ENCODE peak calls at places on chromosomes 3 and 15, in four cellular contexts. One of them, this sample, is unnamed.

GRCh38 chr3:34571714-34572113 is 773.3 kb downstream of the PDCD6IP start:
- DNase-seq in HFF-Myc: no peak
- DNase-seq in cardiac muscle cell: no peak
- DNase-seq in GM12865: no peak
- DNase-seq in this sample: no peak

GRCh38 chr3:45187597-45188210 is 38.4 kb downstream of the TMEM158 start:
- DNase-seq in cardiac muscle cell: no peak
- DNase-seq in GM12865: peak
- DNase-seq in HFF-Myc: no peak
- DNase-seq in this sample: no peak

GRCh38 chr15:66783327-66784124 is 81.5 kb downstream of the SMAD6 start:
- DNase-seq in cardiac muscle cell: no peak
- DNase-seq in HFF-Myc: no peak
- DNase-seq in GM12865: no peak
- DNase-seq in this sample: no peak

GRCh38 chr3:125351814-125352456 is 23.2 kb downstream of the ZNF148 start:
- DNase-seq in HFF-Myc: no peak
- DNase-seq in cardiac muscle cell: no peak
- DNase-seq in GM12865: peak
- DNase-seq in this sample: no peak

GRCh38 chr3:177263615-177264365 is 66.5 kb upstream of the TBL1XR1 start:
- DNase-seq in cardiac muscle cell: no peak
- DNase-seq in GM12865: no peak
- DNase-seq in HFF-Myc: no peak
- DNase-seq in this sample: no peak

GRCh38 chr15:41853191-41853590 is 14.5 kb downstream of the PLA2G4B start:
- DNase-seq in GM12865: no peak
- DNase-seq in HFF-Myc: no peak
- DNase-seq in cardiac muscle cell: no peak
- DNase-seq in this sample: no peak

GRCh38 chr3:50610181-50610971 is 1.2 kb downstream of the CISH start:
- DNase-seq in HFF-Myc: no peak
- DNase-seq in GM12865: no peak
- DNase-seq in cardiac muscle cell: no peak
- DNase-seq in this sample: no peak

GRCh38 chr15:92164327-92165000 is 229.2 kb upstream of the ST8SIA2 start:
- DNase-seq in HFF-Myc: no peak
- DNase-seq in GM12865: no peak
- DNase-seq in cardiac muscle cell: no peak
- DNase-seq in this sample: peak

GRCh38 chr15:88139936-88140335 is 116.6 kb downstream of the NTRK3 start:
- DNase-seq in GM12865: no peak
- DNase-seq in HFF-Myc: no peak
- DNase-seq in cardiac muscle cell: no peak
- DNase-seq in this sample: no peak

GRCh38 chr3:88912294-88913014 is 195.0 kb upstream of the EPHA3 start:
- DNase-seq in cardiac muscle cell: peak
- DNase-seq in HFF-Myc: no peak
- DNase-seq in GM12865: no peak
- DNase-seq in this sample: no peak

GRCh38 chr3:138114988-138115971 is at the start of gene DZIP1L:
- DNase-seq in GM12865: peak
- DNase-seq in cardiac muscle cell: peak
- DNase-seq in HFF-Myc: no peak
- DNase-seq in this sample: peak

GRCh38 chr3:46594723-46595122 is 17.6 kb upstream of the FAM240A start:
- DNase-seq in GM12865: no peak
- DNase-seq in HFF-Myc: no peak
- DNase-seq in cardiac muscle cell: no peak
- DNase-seq in this sample: no peak

GRCh38 chr15:74635228-74635627 is 19.6 kb downstream of the CLK3 start:
- DNase-seq in HFF-Myc: no peak
- DNase-seq in cardiac muscle cell: peak
- DNase-seq in GM12865: peak
- DNase-seq in this sample: no peak

DNA sequence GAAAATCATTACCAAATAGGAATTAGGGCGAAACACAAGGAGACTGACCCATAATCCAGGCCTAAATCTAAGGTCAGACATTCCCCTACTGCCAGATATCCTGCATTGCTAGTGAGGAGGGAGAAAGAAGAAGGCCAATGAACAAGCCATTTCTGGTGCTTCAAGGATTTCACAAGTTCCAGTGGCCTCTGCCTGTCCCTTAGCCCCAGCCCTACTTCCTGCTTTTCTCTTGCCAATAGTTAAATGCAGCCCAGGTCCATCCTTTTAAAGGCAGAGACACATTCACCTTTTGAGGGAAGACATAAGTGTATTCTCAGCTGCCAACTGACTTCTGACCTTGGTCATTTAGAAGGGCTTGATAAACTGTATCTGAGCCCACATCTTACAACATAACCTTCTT is 135.8 kb downstream of the ZNF621 start:
- DNase-seq in cardiac muscle cell: no peak
- DNase-seq in GM12865: no peak
- DNase-seq in HFF-Myc: no peak
- DNase-seq in this sample: no peak
- TF ChIP-seq CTCF in cardiac muscle cell: no peak
- TF ChIP-seq CTCF in GM12865: no peak
- TF ChIP-seq CTCF in HFF-Myc: no peak
- TF ChIP-seq CTCF in this sample: no peak

GRCh38 chr3:70919091-70919490 is 606.7 kb upstream of the MDFIC2 start:
- DNase-seq in HFF-Myc: no peak
- DNase-seq in GM12865: no peak
- DNase-seq in cardiac muscle cell: no peak
- DNase-seq in this sample: no peak
- H3K4me3 ChIP-seq in HFF-Myc: no peak
- H3K4me3 ChIP-seq in GM12865: no peak
- H3K4me3 ChIP-seq in cardiac muscle cell: no peak
- H3K4me3 ChIP-seq in this sample: no peak

GRCh38 chr15:34607832-34608231 is 24.4 kb upstream of the GOLGA8B start:
- DNase-seq in GM12865: no peak
- DNase-seq in HFF-Myc: no peak
- DNase-seq in cardiac muscle cell: no peak
- DNase-seq in this sample: no peak

GRCh38 chr15:34609102-34609501 is 25.7 kb upstream of the GOLGA8B start:
- DNase-seq in HFF-Myc: no peak
- DNase-seq in GM12865: no peak
- DNase-seq in cardiac muscle cell: no peak
- DNase-seq in this sample: no peak

GRCh38 chr15:34608517-34608916 is 25.1 kb upstream of the GOLGA8B start:
- DNase-seq in GM12865: no peak
- DNase-seq in cardiac muscle cell: no peak
- DNase-seq in HFF-Myc: no peak
- DNase-seq in this sample: no peak

GRCh38 chr15:34609658-34610057 is 26.2 kb upstream of the GOLGA8B start:
- DNase-seq in GM12865: peak
- DNase-seq in cardiac muscle cell: peak
- DNase-seq in HFF-Myc: no peak
- DNase-seq in this sample: no peak

GRCh38 chr15:34610388-34610787 is 26.9 kb upstream of the GOLGA8B start:
- DNase-seq in GM12865: peak
- DNase-seq in HFF-Myc: no peak
- DNase-seq in cardiac muscle cell: peak
- DNase-seq in this sample: no peak
- TF ChIP-seq CTCF in GM12865: peak
- TF ChIP-seq CTCF in HFF-Myc: no peak
- TF ChIP-seq CTCF in cardiac muscle cell: peak
- TF ChIP-seq CTCF in this sample: peak

GRCh38 chr15:80778964-80779657 is at the start of gene CEMIP:
- DNase-seq in GM12865: peak
- DNase-seq in HFF-Myc: no peak
- DNase-seq in cardiac muscle cell: peak
- DNase-seq in this sample: peak

GRCh38 chr15:80777836-80778620 is 1.1 kb upstream of the CEMIP start:
- DNase-seq in HFF-Myc: no peak
- DNase-seq in GM12865: no peak
- DNase-seq in cardiac muscle cell: no peak
- DNase-seq in this sample: no peak

GRCh38 chr15:80780416-80781221 is 1.4 kb downstream of the CEMIP start:
- DNase-seq in GM12865: no peak
- DNase-seq in HFF-Myc: no peak
- DNase-seq in cardiac muscle cell: peak
- DNase-seq in this sample: no peak

GRCh38 chr15:80778621-80778963 is 578 bp upstream of the CEMIP start:
- DNase-seq in HFF-Myc: no peak
- DNase-seq in cardiac muscle cell: no peak
- DNase-seq in GM12865: no peak
- DNase-seq in this sample: no peak

GRCh38 chr15:80779658-80780415 is 667 bp downstream of the CEMIP start:
- DNase-seq in cardiac muscle cell: peak
- DNase-seq in GM12865: no peak
- DNase-seq in HFF-Myc: no peak
- DNase-seq in this sample: no peak
- H3K4me3 ChIP-seq in cardiac muscle cell: peak
- H3K4me3 ChIP-seq in GM12865: no peak
- H3K4me3 ChIP-seq in HFF-Myc: peak
- H3K4me3 ChIP-seq in this sample: peak

DNA sequence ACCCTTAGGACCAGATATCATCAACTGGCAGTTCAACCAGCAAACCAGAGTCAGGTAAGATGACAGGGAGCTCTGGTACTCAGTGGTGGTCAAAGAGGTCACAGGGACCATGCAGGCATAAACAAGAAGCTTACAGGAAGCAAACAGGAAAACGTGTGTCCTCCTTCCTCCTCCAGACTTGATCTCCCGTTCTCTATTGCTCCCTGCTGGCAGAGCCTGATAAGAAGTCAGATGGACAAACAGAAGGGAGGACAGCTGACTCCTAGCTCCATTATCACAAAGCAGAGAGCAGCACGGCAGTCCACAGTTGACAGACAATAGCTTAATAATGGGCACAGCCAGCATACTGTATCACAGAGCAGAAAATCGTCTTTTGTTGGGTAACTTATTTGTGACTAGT is 156.5 kb upstream of the SLC2A2 start:
- DNase-seq in GM12865: no peak
- DNase-seq in HFF-Myc: no peak
- DNase-seq in cardiac muscle cell: no peak
- DNase-seq in this sample: no peak
- TF ChIP-seq CTCF in GM12865: no peak
- TF ChIP-seq CTCF in HFF-Myc: peak
- TF ChIP-seq CTCF in cardiac muscle cell: peak
- TF ChIP-seq CTCF in this sample: peak

DNA sequence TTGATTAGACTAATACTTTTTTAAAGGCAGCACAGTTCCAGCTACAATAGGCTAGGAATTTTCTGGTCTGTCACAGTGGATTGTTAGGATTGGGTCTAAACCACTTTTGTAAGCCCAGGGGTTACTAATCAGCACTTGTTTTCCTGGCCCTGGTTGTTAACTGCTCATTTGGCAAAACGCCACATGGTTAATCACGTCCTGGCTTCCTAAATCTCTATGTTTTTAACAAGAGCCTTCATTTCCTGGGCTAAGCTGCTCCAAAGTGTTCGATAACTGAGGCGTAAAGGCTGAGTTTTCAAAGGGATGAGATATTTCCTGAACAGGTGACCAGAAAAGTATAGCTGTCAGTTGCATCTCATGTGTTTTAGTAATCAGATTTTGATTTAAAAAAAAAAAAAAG is 38.9 kb upstream of the CLRN1 start:
- DNase-seq in GM12865: no peak
- DNase-seq in HFF-Myc: peak
- DNase-seq in cardiac muscle cell: peak
- DNase-seq in this sample: peak
- H3K4me3 ChIP-seq in GM12865: no peak
- H3K4me3 ChIP-seq in HFF-Myc: no peak
- H3K4me3 ChIP-seq in cardiac muscle cell: no peak
- H3K4me3 ChIP-seq in this sample: no peak

GRCh38 chr15:80940331-80940730 is 49.3 kb downstream of the MESD start:
- DNase-seq in HFF-Myc: no peak
- DNase-seq in GM12865: no peak
- DNase-seq in cardiac muscle cell: no peak
- DNase-seq in this sample: no peak

GRCh38 chr15:80942266-80942665 is 47.4 kb downstream of the MESD start:
- DNase-seq in HFF-Myc: no peak
- DNase-seq in GM12865: no peak
- DNase-seq in cardiac muscle cell: no peak
- DNase-seq in this sample: no peak

GRCh38 chr15:80944818-80945217 is 44.8 kb downstream of the MESD start:
- DNase-seq in GM12865: no peak
- DNase-seq in cardiac muscle cell: no peak
- DNase-seq in HFF-Myc: no peak
- DNase-seq in this sample: no peak

GRCh38 chr15:80940851-80941250 is 48.8 kb downstream of the MESD start:
- DNase-seq in cardiac muscle cell: no peak
- DNase-seq in GM12865: no peak
- DNase-seq in HFF-Myc: no peak
- DNase-seq in this sample: no peak

GRCh38 chr15:80942746-80943565 is 46.7 kb downstream of the MESD start:
- DNase-seq in cardiac muscle cell: no peak
- DNase-seq in HFF-Myc: no peak
- DNase-seq in GM12865: no peak
- DNase-seq in this sample: no peak
- TF ChIP-seq CTCF in cardiac muscle cell: no peak
- TF ChIP-seq CTCF in HFF-Myc: no peak
- TF ChIP-seq CTCF in GM12865: no peak
- TF ChIP-seq CTCF in this sample: no peak

DNA sequence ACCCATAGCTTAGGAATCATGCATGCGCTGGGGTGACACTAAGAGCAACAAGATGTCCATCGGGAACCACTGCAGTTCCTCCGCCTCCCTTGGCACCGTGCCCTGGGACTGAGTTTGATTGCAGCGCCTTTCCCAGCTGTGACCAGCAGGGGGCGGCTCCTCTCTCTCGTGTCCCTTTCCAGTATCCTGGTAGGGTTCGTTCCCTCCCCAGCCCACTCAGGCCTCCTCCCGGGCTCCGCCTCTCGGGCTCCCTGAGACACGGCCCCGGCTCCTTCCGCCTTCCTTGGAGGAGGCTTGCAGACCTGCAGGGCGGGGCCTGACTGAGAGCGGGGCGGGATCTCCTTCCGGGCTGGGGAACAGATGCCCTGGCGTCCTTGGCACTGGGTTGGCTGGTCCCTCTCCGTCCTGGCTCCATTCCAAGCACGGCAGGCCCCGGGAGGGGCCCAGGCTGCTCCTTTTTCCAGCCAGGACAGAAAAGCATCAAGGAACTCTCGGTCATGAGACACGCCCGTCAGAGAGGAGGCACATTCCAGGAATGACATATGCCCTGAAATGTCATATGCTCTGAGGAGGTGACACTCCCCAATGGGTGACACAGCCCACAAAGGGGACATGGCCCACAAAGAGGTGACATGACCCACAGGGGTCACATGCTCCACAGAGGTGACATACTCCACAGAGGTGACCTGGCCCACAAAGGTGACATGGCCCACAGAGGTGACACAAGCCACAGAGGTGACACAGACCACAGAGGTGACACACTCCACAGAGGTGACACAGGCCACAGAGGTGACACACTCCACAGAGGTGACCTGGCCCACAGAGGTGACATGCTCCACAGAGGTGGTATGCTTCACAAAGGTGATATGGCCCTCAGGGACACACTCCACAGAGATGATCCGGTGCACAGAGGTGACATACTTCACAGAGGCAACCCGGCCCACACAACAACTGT is 79.0 kb downstream of the ABHD5 start:
- DNase-seq in cardiac muscle cell: peak
- DNase-seq in GM12865: peak
- DNase-seq in HFF-Myc: peak
- DNase-seq in this sample: peak
- H3K4me3 ChIP-seq in cardiac muscle cell: peak
- H3K4me3 ChIP-seq in GM12865: no peak
- H3K4me3 ChIP-seq in HFF-Myc: peak
- H3K4me3 ChIP-seq in this sample: peak

GRCh38 chr15:39767921-39768320 is 14.7 kb downstream of the FSIP1 start:
- DNase-seq in GM12865: no peak
- DNase-seq in HFF-Myc: no peak
- DNase-seq in cardiac muscle cell: no peak
- DNase-seq in this sample: no peak
- TF ChIP-seq CTCF in GM12865: no peak
- TF ChIP-seq CTCF in HFF-Myc: no peak
- TF ChIP-seq CTCF in cardiac muscle cell: no peak
- TF ChIP-seq CTCF in this sample: no peak

GRCh38 chr3:130857336-130858026 is 36.4 kb upstream of the ATP2C1 start:
- DNase-seq in GM12865: peak
- DNase-seq in cardiac muscle cell: no peak
- DNase-seq in HFF-Myc: no peak
- DNase-seq in this sample: no peak
- H3K4me3 ChIP-seq in GM12865: peak
- H3K4me3 ChIP-seq in cardiac muscle cell: no peak
- H3K4me3 ChIP-seq in HFF-Myc: no peak
- H3K4me3 ChIP-seq in this sample: no peak